ENCODE peak calls at places on chromosomes 16 and 17, in nine cellular contexts. G is neural progenitor cell; H is CD8-positive, alpha-beta T cell; I is A549; L is naive thymus-derived CD8-positive, alpha-beta T cell; X is ovary; S is WERI-Rb-1; V is CMK; K is activated naive CD4-positive, alpha-beta T cell treated with anti-CD3 and anti-CD28 coated beads, Interleukin-2, amount 10 ng/mL, durations not matched to agents 7 days and 5 days. U is an unnamed sample.

GRCh38 chr17:3827124-3827773 is 18.8 kb downstream of the NCBP3 start:
- DNase-seq in G (peak), H (peak), I (peak), L (peak), X (peak), S (peak), V (peak), K (peak), U (peak)

GRCh38 chr16:52597772-52598483 is 51.0 kb upstream of the TOX3 start:
- DNase-seq in G (peak), H (no peak), I (no peak), L (no peak), X (no peak), S (no peak), V (no peak), K (no peak), U (no peak)

GRCh38 chr17:58703887-58704286 is 11.5 kb downstream of the RAD51C start:
- DNase-seq in G (no peak), H (no peak), I (no peak), L (no peak), X (no peak), S (no peak), V (no peak), K (no peak), U (no peak)

GRCh38 chr16:79372504-79373184 is 227.9 kb downstream of the MAF start:
- DNase-seq in G (no peak), H (peak), I (peak), L (no peak), X (peak), S (no peak), V (no peak), K (no peak), U (peak)

GRCh38 chr16:88303890-88304819 is 78.6 kb upstream of the ZNF469 start:
- DNase-seq in G (no peak), H (no peak), I (peak), L (no peak), X (peak), S (no peak), V (no peak), K (no peak), U (peak)

GRCh38 chr16:27583634-27584033 is 33.7 kb downstream of the KATNIP start:
- DNase-seq in G (no peak), H (no peak), I (no peak), L (no peak), X (no peak), S (peak), V (no peak), K (no peak), U (no peak)

GRCh38 chr16:71645450-71645849 is 19.5 kb downstream of the MARVELD3 start:
- DNase-seq in G (peak), H (no peak), I (peak), L (no peak), X (no peak), S (peak), V (no peak), K (no peak), U (peak)

GRCh38 chr17:8122391-8122922 is 1.4 kb downstream of the HES7 start:
- DNase-seq in G (peak), H (no peak), I (no peak), L (peak), X (peak), S (no peak), V (no peak), K (peak), U (peak)

GRCh38 chr17:18859256-18859655 is 1.3 kb downstream of the PRPSAP2 start:
- DNase-seq in G (peak), H (no peak), I (no peak), L (no peak), X (no peak), S (no peak), V (no peak), K (no peak), U (peak)

GRCh38 chr16:57092786-57093301 is 461 bp downstream of the CPNE2 start:
- DNase-seq in G (peak), H (peak), I (peak), L (peak), X (peak), S (peak), V (no peak), K (peak), U (no peak)

GRCh38 chr16:19523184-19523558 is 571 bp upstream of the CCP110 start:
- DNase-seq in G (no peak), H (no peak), I (no peak), L (no peak), X (peak), S (no peak), V (no peak), K (no peak), U (no peak)

GRCh38 chr17:62109378-62109902 is 44.4 kb upstream of the MED13 start:
- DNase-seq in G (peak), H (peak), I (peak), L (peak), X (no peak), S (peak), V (peak), K (peak), U (peak)

GRCh38 chr17:60628252-60628889 is 28.4 kb downstream of the PPM1D start:
- DNase-seq in G (no peak), H (no peak), I (no peak), L (no peak), X (no peak), S (no peak), V (no peak), K (no peak), U (no peak)

GRCh38 chr16:962901-963814 is 7.6 kb downstream of the LMF1 start:
- DNase-seq in G (no peak), H (no peak), I (no peak), L (no peak), X (no peak), S (no peak), V (no peak), K (no peak), U (no peak)

GRCh38 chr17:21674242-21674731 is 18.0 kb upstream of the KCNJ18 start:
- DNase-seq in G (no peak), H (no peak), I (no peak), L (no peak), X (no peak), S (no peak), V (no peak), K (no peak), U (no peak)

GRCh38 chr16:9406039-9406438 is 314.6 kb downstream of the HAPSTR1 start:
- DNase-seq in G (no peak), H (no peak), I (no peak), L (no peak), X (no peak), S (no peak), V (no peak), K (no peak), U (no peak)

GRCh38 chr17:42283241-42284019 is 4.9 kb upstream of the STAT5A start:
- DNase-seq in G (no peak), H (no peak), I (no peak), L (no peak), X (peak), S (peak), V (no peak), K (no peak), U (no peak)

GRCh38 chr16:59971264-59971663 is 1237.1 kb upstream of the GOT2 start:
- DNase-seq in G (no peak), H (no peak), I (peak), L (no peak), X (no peak), S (no peak), V (no peak), K (no peak), U (no peak)

GRCh38 chr16:87581867-87582220 is 20.5 kb upstream of the JPH3 start:
- DNase-seq in G (no peak), H (no peak), I (peak), L (no peak), X (peak), S (no peak), V (no peak), K (no peak), U (peak)

GRCh38 chr17:57110152-57110542 is 25.1 kb downstream of the AKAP1 start:
- DNase-seq in G (no peak), H (no peak), I (no peak), L (no peak), X (peak), S (no peak), V (no peak), K (no peak), U (no peak)

GRCh38 chr17:45090711-45091110 is 29.6 kb downstream of the NMT1 start:
- DNase-seq in G (no peak), H (no peak), I (no peak), L (no peak), X (no peak), S (no peak), V (no peak), K (no peak), U (peak)

GRCh38 chr17:35871415-35871814 is 2.7 kb upstream of the HEATR9 start:
- DNase-seq in G (peak), H (peak), I (no peak), L (peak), X (no peak), S (peak), V (no peak), K (peak), U (no peak)

GRCh38 chr17:17206149-17206912 is at the start of gene PLD6:
- DNase-seq in G (no peak), H (peak), I (peak), L (peak), X (peak), S (peak), V (peak), K (peak), U (peak)

GRCh38 chr16:48824271-48824670 is 214.3 kb upstream of the N4BP1 start:
- DNase-seq in G (no peak), H (no peak), I (no peak), L (no peak), X (no peak), S (peak), V (no peak), K (no peak), U (no peak)

GRCh38 chr16:20944861-20945390 is 44.4 kb downstream of the LYRM1 start:
- DNase-seq in G (no peak), H (no peak), I (no peak), L (no peak), X (no peak), S (no peak), V (peak), K (peak), U (peak)

GRCh38 chr17:4721203-4722135 is 9.8 kb upstream of the MED11 start:
- DNase-seq in G (no peak), H (no peak), I (peak), L (no peak), X (no peak), S (peak), V (no peak), K (no peak), U (peak)

GRCh38 chr17:51395621-51396020 is 135.3 kb downstream of the UTP18 start:
- DNase-seq in G (no peak), H (no peak), I (no peak), L (no peak), X (no peak), S (no peak), V (no peak), K (no peak), U (no peak)

GRCh38 chr16:65343556-65343955 is 221.7 kb upstream of the CDH11 start:
- DNase-seq in G (no peak), H (no peak), I (no peak), L (no peak), X (no peak), S (no peak), V (no peak), K (no peak), U (no peak)

GRCh38 chr16:27489906-27490305 is 59.8 kb downstream of the GTF3C1 start:
- DNase-seq in G (no peak), H (no peak), I (no peak), L (no peak), X (no peak), S (no peak), V (no peak), K (no peak), U (no peak)

GRCh38 chr17:81420769-81421462 is 25.7 kb downstream of the BAHCC1 start:
- DNase-seq in G (no peak), H (no peak), I (no peak), L (no peak), X (peak), S (no peak), V (no peak), K (no peak), U (no peak)

GRCh38 chr16:35749253-35750141 is 2290.1 kb downstream of the TP53TG3F start:
- DNase-seq in G (no peak), H (no peak), I (no peak), L (no peak), X (no peak), S (no peak), V (no peak), K (no peak), U (no peak)

U was measured in iris pigment epithelial cell.